ENCODE peak calls at places on chromosomes 16 and 17, in four cellular contexts. S is CD8-positive, alpha-beta memory T cell; C is lung; J is suprapubic skin. X is an unnamed sample.

GRCh38 chr17:58200024-58200633 is 7.6 kb downstream of the EPX start:
- DNase-seq in C (peak), J (no peak), S (peak), X (no peak)

GRCh38 chr17:31650756-31651520 is 208.1 kb downstream of the COPRS start:
- DNase-seq in J (peak), C (no peak), S (no peak), X (no peak)

GRCh38 chr17:13415877-13416416 is 185.8 kb downstream of the HS3ST3A1 start:
- DNase-seq in C (peak), J (no peak), S (no peak), X (no peak)

GRCh38 chr17:46870116-46870803 is 18.9 kb downstream of the WNT9B start:
- DNase-seq in S (no peak), C (no peak), J (no peak), X (no peak)

GRCh38 chr17:68011199-68011665 is 15.0 kb upstream of the C17orf58 start:
- DNase-seq in J (no peak), S (peak), C (peak), X (no peak)

GRCh38 chr16:77288222-77288621 is 89.0 kb downstream of the SYCE1L start:
- DNase-seq in J (no peak), C (no peak), S (no peak), X (no peak)

GRCh38 chr16:29126621-29127020 is 141.8 kb downstream of the LAT start:
- DNase-seq in S (no peak), J (peak), C (no peak), X (no peak)

GRCh38 chr17:78474631-78475146 is 96.2 kb downstream of the PGS1 start:
- DNase-seq in J (no peak), S (peak), C (no peak), X (no peak)

GRCh38 chr17:57595942-57596695 is 149.0 kb downstream of the CCDC182 start:
- DNase-seq in S (no peak), J (peak), C (no peak), X (no peak)

GRCh38 chr17:492015-492399 is 139.4 kb upstream of the RPH3AL start:
- DNase-seq in J (no peak), C (no peak), S (no peak), X (no peak)

GRCh38 chr17:67200727-67201301 is 44.2 kb downstream of the HELZ start:
- DNase-seq in J (no peak), C (no peak), S (no peak), X (no peak)

GRCh38 chr17:15266325-15266950 is 1.3 kb upstream of the PMP22 start:
- DNase-seq in J (no peak), C (no peak), S (no peak), X (no peak)
- H3K27ac ChIP-seq in J (no peak), C (no peak), S (no peak), X (no peak)

DNA sequence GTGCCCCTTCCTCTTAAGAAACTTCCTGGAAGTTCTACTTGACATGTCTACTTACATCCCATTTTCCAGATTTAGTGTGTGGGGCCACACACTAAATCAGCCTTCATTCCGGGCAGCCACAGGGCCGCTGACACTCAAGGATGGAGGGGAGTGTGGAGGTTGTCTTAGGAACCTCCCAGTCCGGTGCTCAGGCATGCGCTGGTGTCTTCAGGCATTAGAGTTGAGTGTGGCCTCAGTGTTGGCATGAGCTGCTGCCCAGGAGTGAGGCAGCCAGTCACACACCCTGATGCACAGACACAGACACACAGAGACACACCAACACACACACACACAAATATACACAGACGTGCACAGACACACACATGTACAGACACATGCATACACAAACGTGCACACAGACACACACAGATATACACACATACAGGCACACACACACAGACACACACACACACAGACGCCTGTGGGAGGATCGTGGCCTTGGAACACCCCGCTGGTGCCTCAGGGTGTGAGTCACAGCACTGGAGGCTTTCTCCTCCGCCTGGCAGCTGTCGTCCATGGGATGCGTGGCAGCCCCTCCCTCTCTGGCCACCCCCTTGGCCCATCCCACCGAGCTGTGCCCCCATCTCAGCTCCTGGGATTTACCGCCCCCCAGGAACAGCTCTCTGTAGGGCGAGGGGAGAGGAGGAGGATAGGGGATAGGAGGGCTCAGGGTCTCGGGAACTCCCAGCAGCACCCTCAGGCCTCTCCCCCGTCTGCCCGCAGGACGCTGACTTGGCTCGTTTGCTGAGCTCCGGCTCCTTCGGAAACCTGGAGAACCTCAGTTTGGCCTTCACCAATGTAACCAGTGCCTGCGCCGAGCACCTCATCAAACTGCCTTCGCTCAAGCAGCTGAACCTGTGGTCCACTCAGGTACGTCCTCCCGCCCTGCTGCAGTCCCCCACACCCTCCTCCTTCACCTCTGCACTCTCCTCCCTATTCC is 75.6 kb upstream of the PLCG2 start:
- DNase-seq in C (no peak), J (no peak), S (no peak), X (no peak)
- H3K27ac ChIP-seq in C (no peak), J (no peak), S (no peak), X (no peak)

GRCh38 chr17:39868554-39868942 is 546 bp downstream of the ZPBP2 start:
- DNase-seq in C (no peak), S (no peak), J (no peak), X (no peak)
- H3K27ac ChIP-seq in C (no peak), S (no peak), J (no peak), X (no peak)

DNA sequence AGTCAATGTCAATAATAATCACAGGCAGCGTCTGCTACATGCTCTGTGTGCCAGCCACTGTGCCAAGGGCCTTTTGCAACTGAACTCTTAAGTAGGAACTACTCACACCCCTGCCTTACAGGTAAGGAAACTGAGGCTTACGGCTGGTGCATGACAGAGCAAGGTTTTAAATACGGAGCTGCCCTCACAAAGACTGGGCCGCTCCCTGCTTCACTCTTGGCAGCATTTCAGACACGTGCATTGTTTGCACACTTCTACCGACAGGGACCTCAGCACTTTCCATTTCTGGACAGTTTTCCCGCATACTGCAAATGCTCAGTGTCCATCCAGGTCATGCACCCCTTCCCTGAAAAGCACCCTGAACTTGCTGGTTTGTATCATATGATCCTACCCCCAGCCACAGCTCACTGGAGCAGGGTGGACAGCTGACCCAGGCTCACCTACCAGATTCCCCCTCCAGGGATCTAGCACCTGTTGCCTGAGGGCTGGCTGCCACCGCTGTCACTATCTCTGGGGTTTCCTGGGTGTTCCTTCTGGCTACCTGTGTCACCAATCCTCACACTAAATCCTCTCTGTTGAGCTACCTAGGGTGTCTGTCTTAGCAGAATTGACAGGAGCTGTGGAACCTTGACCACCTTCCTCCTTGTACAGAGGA is 142.9 kb downstream of the C16orf78 start:
- DNase-seq in S (no peak), C (no peak), J (no peak), X (no peak)
- H3K27ac ChIP-seq in S (no peak), C (no peak), J (no peak), X (no peak)

DNA sequence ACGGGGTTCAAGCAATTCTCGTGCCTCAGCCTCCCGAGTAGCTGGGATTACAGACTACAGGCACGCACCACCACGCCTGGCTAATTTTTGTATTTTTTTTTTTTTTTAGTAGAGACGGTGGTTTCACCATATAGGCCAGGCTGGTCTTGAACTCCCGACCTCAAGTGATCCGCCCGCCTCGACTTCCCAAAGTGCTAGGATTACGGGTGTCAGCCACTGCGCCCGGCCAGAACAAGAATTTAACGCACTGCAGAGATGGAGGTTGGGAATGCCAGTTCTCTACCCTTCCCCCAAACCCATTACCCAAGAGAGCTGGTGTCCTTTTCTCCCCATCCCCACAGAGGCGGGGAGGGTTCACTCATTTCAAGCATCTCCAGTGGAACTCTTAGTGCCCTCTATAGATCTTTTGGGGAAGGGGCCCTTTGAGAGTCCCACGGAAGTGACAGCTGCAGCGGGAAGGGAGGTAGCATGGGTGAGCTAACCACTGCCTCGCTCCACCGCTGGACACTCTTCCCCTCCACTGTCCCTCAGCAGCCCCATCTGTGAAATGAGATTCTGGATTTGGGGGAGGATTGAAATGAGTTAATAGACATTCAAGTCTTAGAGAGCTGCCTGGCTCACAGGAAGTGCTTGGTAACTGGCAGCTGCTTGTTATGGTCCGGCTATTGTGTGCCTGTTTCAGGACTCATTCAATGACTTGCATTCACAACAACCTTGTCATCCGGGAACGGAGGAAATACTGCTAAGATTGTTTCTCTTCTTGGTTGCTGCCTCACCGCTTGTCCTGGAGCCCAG is 3.5 kb upstream of the UBALD2 start:
- DNase-seq in J (no peak), S (no peak), C (no peak), X (no peak)
- H3K27ac ChIP-seq in J (peak), S (no peak), C (no peak), X (peak)

GRCh38 chr17:27575912-27576252 is 55.1 kb upstream of the LGALS9 start:
- DNase-seq in J (no peak), C (no peak), S (no peak), X (no peak)

GRCh38 chr17:27575100-27575911 is 55.7 kb upstream of the LGALS9 start:
- DNase-seq in C (no peak), S (no peak), J (no peak), X (no peak)

GRCh38 chr17:27577124-27577761 is 53.7 kb upstream of the LGALS9 start:
- DNase-seq in C (no peak), S (no peak), J (no peak), X (no peak)

GRCh38 chr17:27577884-27578717 is 52.9 kb upstream of the LGALS9 start:
- DNase-seq in C (no peak), J (no peak), S (no peak), X (no peak)

GRCh38 chr17:27576429-27577123 is 54.4 kb upstream of the LGALS9 start:
- DNase-seq in S (no peak), J (no peak), C (no peak), X (no peak)
- H3K27ac ChIP-seq in S (peak), J (no peak), C (no peak), X (no peak)

GRCh38 chr17:55609737-55610201 is 98.5 kb upstream of the SMIM36 start:
- DNase-seq in J (no peak), S (no peak), C (no peak), X (no peak)

GRCh38 chr17:55601874-55602364 is 90.7 kb upstream of the SMIM36 start:
- DNase-seq in J (no peak), C (no peak), S (no peak), X (no peak)

GRCh38 chr17:55607736-55608341 is 96.6 kb upstream of the SMIM36 start:
- DNase-seq in J (no peak), C (peak), S (no peak), X (no peak)

GRCh38 chr17:55606431-55606830 is 95.2 kb upstream of the SMIM36 start:
- DNase-seq in J (no peak), S (no peak), C (no peak), X (no peak)

DNA sequence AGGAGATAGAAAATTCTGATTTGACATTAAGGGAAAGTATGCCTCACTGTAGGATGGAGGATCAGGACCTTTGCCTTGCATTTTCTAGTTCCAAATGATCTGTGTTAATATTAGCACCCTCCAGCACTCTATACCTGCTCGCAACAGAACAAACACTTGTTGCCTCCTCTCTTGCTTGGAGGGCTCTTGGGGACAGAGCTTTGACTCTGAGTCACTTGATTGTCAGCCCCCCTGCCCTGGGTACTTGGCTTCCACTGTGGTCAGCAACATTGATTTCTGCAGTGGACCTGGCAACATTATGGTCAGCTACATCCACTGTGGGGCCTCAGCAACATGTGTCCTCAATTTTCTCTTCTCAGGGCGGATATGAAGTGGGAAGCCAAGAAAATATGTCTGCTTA is 94.5 kb upstream of the SMIM36 start:
- DNase-seq in J (no peak), C (no peak), S (no peak), X (no peak)
- H3K27ac ChIP-seq in J (no peak), C (no peak), S (no peak), X (no peak)

GRCh38 chr16:88475037-88475436 is 22.0 kb downstream of the ZFPM1 start:
- DNase-seq in C (no peak), S (no peak), J (no peak), X (no peak)
- H3K27ac ChIP-seq in C (no peak), S (no peak), J (no peak), X (no peak)